ENCODE peak calls at places on chromosomes 12 and 14, in six cellular contexts. L is IMR-90, R is H1, Y is neuronal stem cell, P is H9, I is trophoblast cell. W is an unnamed sample.

GRCh38 chr14:104924421-104925213 is at the start of gene PLD4:
- DNase-seq in L (no peak), R (no peak), Y (no peak), P (no peak), I (no peak), W (no peak)

GRCh38 chr14:76961631-76962302 is 66.7 kb downstream of the IRF2BPL start:
- DNase-seq in L (peak; percentile 97), R (peak; percentile 99), Y (peak; percentile 82), P (peak; percentile 99), I (peak; percentile 99), W (peak; percentile 98)

GRCh38 chr14:72781476-72782181 is 112.3 kb downstream of the DPF3 start:
- DNase-seq in L (peak; percentile 71), R (no peak), Y (no peak), P (no peak), I (peak; percentile 62), W (peak; percentile 38)

GRCh38 chr12:109434556-109434955 is 42.5 kb downstream of the KCTD10 start:
- DNase-seq in L (no peak), R (no peak), Y (no peak), P (no peak), I (no peak), W (no peak)

GRCh38 chr12:18432211-18432610 is 170.9 kb downstream of the PIK3C2G start:
- DNase-seq in L (no peak), R (no peak), Y (no peak), P (no peak), I (no peak), W (no peak)

GRCh38 chr12:75236206-75236605 is 26.6 kb upstream of the KCNC2 start:
- DNase-seq in L (no peak), R (no peak), Y (no peak), P (no peak), I (no peak), W (no peak)

GRCh38 chr14:94548999-94549985 is 11.9 kb upstream of the SERPINA4 start:
- DNase-seq in L (peak; percentile 36), R (peak; percentile 80), Y (peak; percentile 83), P (peak; percentile 87), I (peak; percentile 82), W (peak; percentile 1)

GRCh38 chr12:98532687-98533304 is 17.4 kb downstream of the TMPO start:
- DNase-seq in L (peak; percentile 62), R (no peak), Y (peak; percentile 24), P (no peak), I (peak; percentile 84), W (peak; percentile 76)

GRCh38 chr14:83558946-83559345 is 1971.0 kb upstream of the FLRT2 start:
- DNase-seq in L (no peak), R (no peak), Y (no peak), P (no peak), I (no peak), W (no peak)

GRCh38 chr12:20350495-20350894 is 17.8 kb upstream of the PDE3A start:
- DNase-seq in L (peak; percentile 83), R (no peak), Y (no peak), P (no peak), I (no peak), W (peak; percentile 12)

GRCh38 chr12:63208956-63209355 is 58.0 kb upstream of the AVPR1A start:
- DNase-seq in L (no peak), R (no peak), Y (no peak), P (no peak), I (peak; percentile 24), W (no peak)

GRCh38 chr12:98073610-98074009 is 441.8 kb upstream of the TMPO start:
- DNase-seq in L (no peak), R (no peak), Y (no peak), P (no peak), I (peak; percentile 9), W (no peak)

GRCh38 chr12:53182836-53183235 is 2.1 kb upstream of the CSAD start:
- DNase-seq in L (no peak), R (no peak), Y (no peak), P (no peak), I (no peak), W (no peak)

GRCh38 chr14:89921896-89922548 is 32.5 kb downstream of the EFCAB11 start:
- DNase-seq in L (peak; percentile 87), R (no peak), Y (no peak), P (no peak), I (peak; percentile 22), W (peak; percentile 56)

GRCh38 chr12:24945039-24945438 is 3.9 kb downstream of the BCAT1 start:
- DNase-seq in L (no peak), R (no peak), Y (no peak), P (no peak), I (no peak), W (no peak)

GRCh38 chr12:132528564-132529106 is 38.7 kb downstream of the FBRSL1 start:
- DNase-seq in L (no peak), R (no peak), Y (no peak), P (no peak), I (no peak), W (no peak)

GRCh38 chr14:91395998-91396660 is 21.5 kb downstream of the CCDC88C start:
- DNase-seq in L (no peak), R (no peak), Y (no peak), P (no peak), I (peak; percentile 32), W (no peak)

GRCh38 chr14:65226824-65227604 is 124.7 kb upstream of the MAX start:
- DNase-seq in L (peak; percentile 62), R (no peak), Y (no peak), P (no peak), I (peak; percentile 82), W (peak; percentile 54)

GRCh38 chr14:64947710-64948611 is 5.4 kb upstream of the GPX2 start:
- DNase-seq in L (no peak), R (no peak), Y (no peak), P (no peak), I (no peak), W (no peak)

GRCh38 chr14:71372411-71372838 is 465.2 kb downstream of the PCNX1 start:
- DNase-seq in L (peak; percentile 88), R (no peak), Y (no peak), P (no peak), I (peak; percentile 86), W (peak; percentile 85)

GRCh38 chr12:73374360-73374759 is 1102.2 kb downstream of the TRHDE start:
- DNase-seq in L (no peak), R (no peak), Y (no peak), P (no peak), I (no peak), W (no peak)

GRCh38 chr14:50107850-50108249 is 8.5 kb downstream of the VCPKMT start:
- DNase-seq in L (no peak), R (no peak), Y (no peak), P (no peak), I (no peak), W (no peak)

GRCh38 chr14:79724934-79725717 is 486.2 kb downstream of the DIO2 start:
- DNase-seq in L (no peak), R (no peak), Y (no peak), P (no peak), I (no peak), W (no peak)

GRCh38 chr12:93273834-93274705 is 103.7 kb upstream of the NUDT4 start:
- DNase-seq in L (no peak), R (no peak), Y (no peak), P (no peak), I (no peak), W (no peak)

GRCh38 chr12:101859664-101860607 is 17.4 kb upstream of the DRAM1 start:
- DNase-seq in L (peak; percentile 76), R (no peak), Y (no peak), P (no peak), I (peak; percentile 67), W (peak; percentile 58)

GRCh38 chr12:101866615-101867373 is 10.6 kb upstream of the DRAM1 start:
- DNase-seq in L (no peak), R (no peak), Y (no peak), P (peak; percentile 36), I (no peak), W (no peak)

GRCh38 chr12:101862245-101862644 is 15.1 kb upstream of the DRAM1 start:
- DNase-seq in L (no peak), R (no peak), Y (no peak), P (no peak), I (peak; percentile 83), W (no peak)

GRCh38 chr12:101863971-101864370 is 13.4 kb upstream of the DRAM1 start:
- DNase-seq in L (no peak), R (no peak), Y (no peak), P (no peak), I (no peak), W (no peak)
- H4K91ac ChIP-seq in L (no peak overlapping the region), R (no peak overlapping the region), Y (no peak overlapping the region), P (no peak overlapping the region), I (no peak overlapping the region), W (no peak overlapping the region)

DNA sequence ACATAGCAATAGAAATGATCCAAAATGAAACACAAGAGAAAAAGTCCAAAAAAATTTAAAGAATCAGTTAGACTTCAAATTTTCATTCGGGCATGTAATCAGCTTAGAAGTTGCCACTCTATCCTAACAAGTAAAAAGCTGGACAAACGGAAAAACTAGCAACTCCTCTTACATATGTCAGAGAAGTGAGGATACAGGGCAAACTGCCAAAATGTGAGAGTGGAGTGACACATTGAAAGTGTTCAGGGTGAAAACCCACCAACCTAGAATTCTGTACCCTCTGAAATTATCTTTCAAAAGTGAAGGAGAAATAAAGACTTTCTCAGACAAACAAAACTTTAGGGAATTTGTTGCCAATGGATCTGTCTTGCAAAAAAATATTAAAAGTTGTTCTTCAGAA is 42.0 kb upstream of the CHPT1 start:
- DNase-seq in L (no peak), R (no peak), Y (no peak), P (no peak), I (no peak), W (no peak)
- H4K91ac ChIP-seq in L (no peak overlapping the region), R (no peak overlapping the region), Y (no peak overlapping the region), P (no peak overlapping the region), I (no peak overlapping the region), W (no peak overlapping the region)

DNA sequence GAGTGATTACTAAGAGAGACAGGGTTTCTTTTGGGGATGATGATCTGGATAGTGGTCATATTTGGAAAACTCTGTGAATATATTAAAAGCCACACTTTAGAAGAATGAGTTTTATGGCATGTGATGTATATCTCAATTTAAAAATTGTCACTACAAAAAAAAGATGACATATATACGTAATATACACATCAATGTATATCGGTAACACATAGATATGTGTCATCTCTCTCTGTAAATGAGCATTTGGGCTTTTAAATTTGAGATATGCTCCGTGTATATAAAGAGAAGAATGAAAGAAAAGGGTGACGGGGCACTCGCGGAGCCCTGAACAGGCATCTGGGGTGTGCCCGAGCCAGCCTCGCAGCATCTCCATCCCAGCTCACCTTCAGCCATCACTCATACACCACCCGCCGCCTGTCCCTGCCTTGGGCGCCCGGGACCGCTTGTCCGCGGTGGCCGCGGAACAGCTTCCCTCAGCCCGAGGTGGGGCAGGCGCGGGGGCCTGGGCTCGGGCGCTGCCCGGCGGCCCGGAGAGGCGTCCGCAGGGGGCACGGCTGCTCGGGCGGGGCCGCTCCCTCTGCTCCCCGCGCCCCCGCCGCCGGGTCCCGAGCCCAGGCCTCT is 592 bp downstream of the SLC41A2 start:
- DNase-seq in L (no peak), R (no peak), Y (no peak), P (no peak), I (peak; percentile 36), W (peak; percentile 18)
- H4K91ac ChIP-seq in L (no peak overlapping the region), R (no peak overlapping the region), Y (no peak overlapping the region), P (no peak overlapping the region), I (peak overlapping the region; percentile 32), W (no peak overlapping the region)

GRCh38 chr14:59788176-59788575 is 82.4 kb downstream of the RTN1 start:
- DNase-seq in L (no peak), R (no peak), Y (no peak), P (no peak), I (peak; percentile 49), W (no peak)

GRCh38 chr14:59787045-59787674 is 83.4 kb downstream of the RTN1 start:
- DNase-seq in L (no peak), R (no peak), Y (no peak), P (peak; percentile 29), I (no peak), W (no peak)
- H4K91ac ChIP-seq in L (no peak overlapping the region), R (no peak overlapping the region), Y (no peak overlapping the region), P (no peak overlapping the region), I (no peak overlapping the region), W (no peak overlapping the region)

GRCh38 chr12:3092770-3093169 is 15.6 kb downstream of the TSPAN9 start:
- DNase-seq in L (no peak), R (no peak), Y (no peak), P (peak; percentile 29), I (no peak), W (no peak)
- H4K91ac ChIP-seq in L (no peak overlapping the region), R (no peak overlapping the region), Y (no peak overlapping the region), P (no peak overlapping the region), I (no peak overlapping the region), W (no peak overlapping the region)

W was measured in mesenchymal stem cell.